ENCODE peak calls at places on chromosomes 11 and 22, in five cellular contexts. A is sigmoid colon, C is HAP-1, O is body of pancreas, Y is MM.1S. G is an unnamed sample.

GRCh38 chr11:36509694-36510566 is at the start of gene TRAF6:
- DNase-seq in A (peak; percentile 91), C (peak; percentile 64), O (peak; percentile 90), Y (peak; percentile 82), G (peak; percentile 86)

GRCh38 chr22:48945621-48946458 is 881.8 kb downstream of the BRD1 start:
- DNase-seq in A (peak; percentile 52), C (no peak), O (no peak), Y (no peak), G (no peak)

GRCh38 chr11:25453471-25453870 is 878.5 kb upstream of the ANO3 start:
- DNase-seq in A (no peak), C (no peak), O (no peak), Y (no peak), G (no peak)

GRCh38 chr11:72989727-72990126 is 152.4 kb downstream of the FCHSD2 start:
- DNase-seq in A (no peak), C (no peak), O (no peak), Y (no peak), G (peak; percentile 73)

GRCh38 chr11:66336234-66337102 is at the start of gene RIN1:
- DNase-seq in A (peak; percentile 83), C (peak; percentile 7), O (peak; percentile 57), Y (no peak), G (peak; percentile 96)

GRCh38 chr11:127059286-127060200 is 59.0 kb upstream of the KIRREL3 start:
- DNase-seq in A (no peak), C (no peak), O (no peak), Y (no peak), G (no peak)

GRCh38 chr22:38802671-38803121 is 8.8 kb upstream of the DNAL4 start:
- DNase-seq in A (peak; percentile 85), C (no peak), O (peak; percentile 57), Y (no peak), G (peak; percentile 95)

GRCh38 chr11:7056828-7057513 is 31.8 kb upstream of the RBMXL2 start:
- DNase-seq in A (no peak), C (no peak), O (no peak), Y (no peak), G (peak; percentile 44)

GRCh38 chr22:29269230-29269604 is 1.1 kb downstream of the EWSR1 start:
- DNase-seq in A (no peak), C (no peak), O (no peak), Y (no peak), G (no peak)

GRCh38 chr22:50603511-50604255 is 3.1 kb downstream of the MAPK8IP2 start:
- DNase-seq in A (no peak), C (no peak), O (no peak), Y (no peak), G (no peak)

GRCh38 chr11:32510039-32510438 is 73.6 kb upstream of the EIF3M start:
- DNase-seq in A (no peak), C (no peak), O (no peak), Y (no peak), G (no peak)

GRCh38 chr11:76889414-76889975 is 28.8 kb downstream of the ACER3 start:
- DNase-seq in A (no peak), C (peak; percentile 78), O (no peak), Y (no peak), G (no peak)

GRCh38 chr11:74320538-74320937 is 9.1 kb upstream of the P4HA3 start:
- DNase-seq in A (no peak), C (no peak), O (no peak), Y (no peak), G (no peak)

GRCh38 chr22:28541137-28541536 is 138.5 kb downstream of the TTC28 start:
- DNase-seq in A (no peak), C (no peak), O (no peak), Y (no peak), G (no peak)

GRCh38 chr22:36367066-36367465 is 20.7 kb downstream of the MYH9 start:
- DNase-seq in A (no peak), C (no peak), O (peak; percentile 15), Y (no peak), G (no peak)
- H3K4me3 ChIP-seq in A (peak overlapping the region; percentile 18), C (no peak overlapping the region), O (no peak overlapping the region), Y (no peak overlapping the region), G (no peak overlapping the region)

GRCh38 chr22:24145446-24146189 is 35.7 kb upstream of the SUSD2 start:
- DNase-seq in A (no peak), C (no peak), O (no peak), Y (no peak), G (no peak)
- H3K4me3 ChIP-seq in A (no peak overlapping the region), C (no peak overlapping the region), O (no peak overlapping the region), Y (no peak overlapping the region), G (no peak overlapping the region)

GRCh38 chr11:92765965-92766371 is 203.5 kb upstream of the MTNR1B start:
- DNase-seq in A (no peak), C (no peak), O (no peak), Y (no peak), G (peak; percentile 68)
- H3K4me3 ChIP-seq in A (peak overlapping the region; percentile 17), C (no peak overlapping the region), O (no peak overlapping the region), Y (no peak overlapping the region), G (peak overlapping the region; percentile 21)

DNA sequence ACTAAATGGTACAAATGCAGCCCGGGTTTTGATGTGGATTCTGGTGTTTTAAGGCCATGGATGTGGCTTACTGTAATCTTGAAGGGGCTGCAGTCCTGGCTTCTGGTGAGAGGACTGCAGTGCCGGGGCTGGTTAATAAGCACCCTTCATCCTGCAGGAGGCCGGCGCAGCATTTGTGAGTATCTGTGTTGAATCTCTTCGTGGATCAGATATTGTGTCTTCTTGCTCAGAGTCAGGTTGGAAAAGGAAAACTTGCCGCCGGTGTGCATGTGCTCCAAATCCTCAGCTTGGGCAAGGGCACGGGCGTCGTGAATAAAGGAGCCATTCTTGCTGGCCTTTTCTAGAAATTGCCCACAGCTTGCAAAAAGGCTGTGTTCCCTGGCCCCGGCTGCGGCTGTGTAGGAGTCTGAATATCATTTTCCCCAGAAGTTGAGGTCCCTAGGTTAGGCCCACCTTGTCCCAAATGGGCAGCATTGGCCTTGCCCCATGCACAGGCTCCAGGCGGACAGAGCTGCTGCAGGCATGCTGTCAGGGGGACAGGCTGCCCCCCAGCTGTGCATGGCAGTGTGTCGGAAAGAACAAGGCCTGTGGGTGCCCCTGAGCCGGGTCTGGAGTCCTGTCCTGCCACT is 28.9 kb upstream of the PARVB start:
- DNase-seq in A (peak; percentile 58), C (no peak), O (no peak), Y (no peak), G (no peak)
- H3K4me3 ChIP-seq in A (no peak overlapping the region), C (no peak overlapping the region), O (no peak overlapping the region), Y (peak overlapping the region; percentile 75), G (no peak overlapping the region)

GRCh38 chr22:24593810-24594568 is 1.1 kb upstream of the LRRC75B start:
- DNase-seq in A (no peak), C (no peak), O (no peak), Y (no peak), G (no peak)

GRCh38 chr22:24592846-24593809 is at the start of gene LRRC75B:
- DNase-seq in A (peak; percentile 97), C (peak; percentile 75), O (peak; percentile 84), Y (peak; percentile 34), G (peak; percentile 87)

GRCh38 chr22:24595863-24596262 is 3.0 kb upstream of the LRRC75B start:
- DNase-seq in A (peak; percentile 46), C (no peak), O (no peak), Y (no peak), G (no peak)

GRCh38 chr22:24595228-24595627 is 2.4 kb upstream of the LRRC75B start:
- DNase-seq in A (no peak), C (no peak), O (no peak), Y (no peak), G (no peak)

DNA sequence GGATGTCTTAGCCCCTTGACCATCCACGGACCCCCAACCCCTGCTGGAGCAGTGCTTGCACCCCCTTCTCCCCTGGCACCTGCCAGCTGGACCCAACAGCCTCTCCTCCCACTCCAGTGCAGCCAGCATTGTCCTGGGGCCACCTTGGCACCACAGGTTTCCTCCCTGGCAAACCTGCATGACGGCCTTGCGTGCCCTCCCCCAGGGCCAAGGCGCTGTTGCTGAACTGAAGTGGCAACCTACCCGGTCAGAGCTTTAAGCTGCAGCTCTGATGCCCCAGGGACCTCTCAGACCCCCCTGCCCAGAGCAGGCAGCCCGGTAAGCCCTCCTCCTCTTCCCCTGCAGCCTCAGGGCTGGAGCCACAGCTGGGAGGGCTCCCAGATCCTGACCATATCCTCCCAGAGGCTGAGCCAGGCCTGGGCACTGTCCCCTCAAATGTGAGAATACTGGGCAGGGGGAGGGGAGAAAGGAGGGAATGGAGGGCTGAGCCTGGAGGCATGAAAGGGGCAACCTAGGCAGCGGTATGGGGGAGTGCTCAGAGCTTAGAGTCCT is 1.8 kb upstream of the LRRC75B start:
- DNase-seq in A (no peak), C (no peak), O (no peak), Y (no peak), G (no peak)
- H3K4me3 ChIP-seq in A (no peak overlapping the region), C (no peak overlapping the region), O (no peak overlapping the region), Y (no peak overlapping the region), G (no peak overlapping the region)

GRCh38 chr11:83612891-83613766 is 327.0 kb upstream of the CCDC90B start:
- DNase-seq in A (no peak), C (no peak), O (no peak), Y (no peak), G (no peak)

GRCh38 chr11:83617671-83618070 is 331.5 kb upstream of the CCDC90B start:
- DNase-seq in A (no peak), C (no peak), O (no peak), Y (no peak), G (no peak)

GRCh38 chr11:83610996-83611395 is 324.8 kb upstream of the CCDC90B start:
- DNase-seq in A (no peak), C (no peak), O (no peak), Y (no peak), G (no peak)

GRCh38 chr11:83611616-83612015 is 325.4 kb upstream of the CCDC90B start:
- DNase-seq in A (no peak), C (no peak), O (no peak), Y (no peak), G (no peak)

DNA sequence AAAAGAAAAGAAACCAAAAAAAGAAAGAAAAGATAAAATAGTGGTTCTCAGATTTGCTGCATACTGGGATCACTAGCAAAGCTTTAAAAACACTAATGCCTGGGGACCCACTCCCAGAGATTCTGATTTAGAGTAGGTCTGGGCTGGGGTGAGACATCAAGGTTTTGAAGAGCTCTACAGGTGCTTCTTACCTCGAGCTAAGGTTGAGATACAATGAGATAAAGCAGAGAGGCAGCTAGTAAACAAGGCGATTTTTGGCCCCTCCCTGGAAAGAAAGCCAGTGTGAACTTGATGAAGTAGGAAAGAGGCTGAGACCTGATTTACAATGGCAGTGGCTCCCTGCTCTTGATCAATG is 327.6 kb upstream of the CCDC90B start:
- DNase-seq in A (no peak), C (no peak), O (no peak), Y (no peak), G (no peak)
- H3K4me3 ChIP-seq in A (no peak overlapping the region), C (no peak overlapping the region), O (no peak overlapping the region), Y (no peak overlapping the region), G (no peak overlapping the region)

DNA sequence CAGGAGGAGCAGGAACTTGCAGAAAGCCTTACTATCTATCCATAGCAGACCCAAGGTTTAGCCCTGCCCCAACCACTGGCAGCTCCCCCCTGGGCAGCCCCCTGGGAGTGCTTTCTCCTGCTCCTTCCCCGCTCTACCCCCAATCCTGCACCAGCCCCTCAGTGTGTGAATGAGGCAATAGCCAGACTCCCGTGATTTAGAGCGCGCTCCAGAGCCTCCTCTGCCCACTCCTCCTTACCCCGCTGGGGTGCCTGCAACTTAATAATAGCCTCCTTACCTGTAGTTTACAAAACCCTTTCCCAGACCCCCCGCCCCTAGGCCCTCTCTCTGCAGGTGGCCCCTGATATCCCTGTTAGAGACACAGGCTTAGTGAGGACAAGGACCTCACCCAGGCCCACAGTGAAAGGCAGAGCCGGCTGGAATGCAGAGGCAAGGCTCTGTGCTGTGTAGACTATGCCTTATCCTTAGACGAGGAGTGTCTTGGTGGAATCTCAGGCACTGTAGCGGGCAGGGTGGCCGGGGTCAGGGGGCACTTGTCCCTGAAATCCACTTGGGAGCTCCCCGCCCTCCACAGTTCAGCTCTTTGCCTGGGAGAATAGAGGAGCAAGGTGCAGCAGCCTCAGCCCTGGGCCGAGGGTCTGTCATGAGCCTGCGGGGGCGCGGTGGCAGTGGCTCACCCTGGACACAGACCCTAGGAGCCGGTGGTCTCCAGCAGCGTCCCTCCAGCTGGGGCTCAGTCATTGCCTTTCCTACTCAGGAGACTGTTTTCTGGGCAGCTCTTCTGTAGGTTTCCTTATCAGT is 4.3 kb upstream of the CARNS1 start:
- DNase-seq in A (no peak), C (no peak), O (no peak), Y (no peak), G (no peak)
- H3K4me3 ChIP-seq in A (no peak overlapping the region), C (no peak overlapping the region), O (no peak overlapping the region), Y (no peak overlapping the region), G (no peak overlapping the region)